ENCODE peak calls at places on chromosomes 7 and 10, in nine cellular contexts. C is lung; A is A549; Z is astrocyte; K is uterus; T is ovary; V is spleen; W is Caco-2; B is CD8-positive, alpha-beta memory T cell. M is an unnamed sample. For H3K4me1, the result is how much of the 10 kb centered on the place peaks cover.

GRCh38 chr7:75711634-75712494 is 26.9 kb downstream of the HIP1 start:
- DNase-seq in C (no peak), A (no peak), Z (peak), K (no peak), T (no peak), V (peak), W (no peak), B (no peak), M (no peak)

GRCh38 chr10:14608381-14609001 is 166.2 kb downstream of the FAM107B start:
- DNase-seq in C (no peak), A (no peak), Z (no peak), K (no peak), T (no peak), V (peak), W (no peak), B (no peak), M (no peak)

GRCh38 chr7:45927724-45928123 is 6.7 kb upstream of the IGFBP3 start:
- DNase-seq in C (no peak), A (no peak), Z (no peak), K (no peak), T (no peak), V (no peak), W (no peak), B (no peak), M (no peak)

GRCh38 chr7:117590191-117590590 is 110.4 kb downstream of the CFTR start:
- DNase-seq in C (no peak), A (no peak), Z (no peak), K (no peak), T (no peak), V (no peak), W (no peak), B (no peak), M (no peak)

GRCh38 chr7:13850185-13850752 is 139.2 kb downstream of the ETV1 start:
- DNase-seq in C (no peak), A (no peak), Z (peak), K (no peak), T (no peak), V (no peak), W (no peak), B (peak), M (peak)

GRCh38 chr10:101007915-101008822 is 8.6 kb downstream of the LZTS2 start:
- DNase-seq in C (no peak), A (no peak), Z (no peak), K (no peak), T (no peak), V (no peak), W (no peak), B (no peak), M (no peak)

GRCh38 chr7:29748286-29749099 is 57.8 kb upstream of the WIPF3 start:
- DNase-seq in C (no peak), A (peak), Z (peak), K (no peak), T (no peak), V (no peak), W (no peak), B (no peak), M (peak)

GRCh38 chr7:41164440-41164839 is 538.5 kb downstream of the INHBA start:
- DNase-seq in C (no peak), A (no peak), Z (peak), K (no peak), T (no peak), V (no peak), W (no peak), B (no peak), M (no peak)

GRCh38 chr7:81462672-81463071 is 307.2 kb downstream of the HGF start:
- DNase-seq in C (no peak), A (no peak), Z (peak), K (no peak), T (no peak), V (no peak), W (no peak), B (no peak), M (no peak)

GRCh38 chr7:35975851-35976454 is 175.1 kb downstream of the SEPTIN7 start:
- DNase-seq in C (peak), A (no peak), Z (peak), K (no peak), T (no peak), V (no peak), W (peak), B (peak), M (peak)

GRCh38 chr10:62467509-62467908 is 93.3 kb downstream of the ZNF365 start:
- DNase-seq in C (no peak), A (no peak), Z (peak), K (no peak), T (no peak), V (no peak), W (no peak), B (no peak), M (no peak)

GRCh38 chr7:144454256-144455039 is 51.0 kb upstream of the NOBOX start:
- DNase-seq in C (no peak), A (peak), Z (no peak), K (no peak), T (no peak), V (no peak), W (no peak), B (no peak), M (peak)

GRCh38 chr7:7237201-7237977 is 55.0 kb downstream of the C1GALT1 start:
- DNase-seq in C (no peak), A (no peak), Z (no peak), K (no peak), T (no peak), V (no peak), W (no peak), B (no peak), M (no peak)

GRCh38 chr10:62049815-62050626 is 148.5 kb downstream of the ARID5B start:
- DNase-seq in C (no peak), A (no peak), Z (no peak), K (no peak), T (no peak), V (no peak), W (no peak), B (no peak), M (no peak)

GRCh38 chr10:86795353-86795752 is 38.9 kb downstream of the BMPR1A start:
- DNase-seq in C (no peak), A (peak), Z (peak), K (no peak), T (no peak), V (no peak), W (no peak), B (no peak), M (no peak)

GRCh38 chr7:117098457-117098856 is 145.2 kb downstream of the ST7 start:
- DNase-seq in C (no peak), A (no peak), Z (peak), K (no peak), T (no peak), V (no peak), W (no peak), B (no peak), M (no peak)

GRCh38 chr7:132750530-132751281 is 174.4 kb upstream of the PLXNA4 start:
- DNase-seq in C (no peak), A (no peak), Z (peak), K (no peak), T (no peak), V (no peak), W (no peak), B (no peak), M (no peak)

GRCh38 chr7:42283553-42283952 is 46.5 kb upstream of the GLI3 start:
- DNase-seq in C (no peak), A (no peak), Z (no peak), K (no peak), T (no peak), V (no peak), W (no peak), B (no peak), M (no peak)

GRCh38 chr7:99372275-99373085 is 2.0 kb upstream of the ARPC1B start:
- DNase-seq in C (peak), A (no peak), Z (no peak), K (no peak), T (no peak), V (peak), W (peak), B (no peak), M (peak)

GRCh38 chr7:124429923-124430322 is 335.7 kb downstream of the GPR37 start:
- DNase-seq in C (no peak), A (no peak), Z (no peak), K (no peak), T (no peak), V (no peak), W (no peak), B (no peak), M (peak)
- H3K4me1 ChIP-seq in C (under half), A (under half), Z (under half), K (under half), T (under half), V (under half), W (under half), B (under half), M (under half)

GRCh38 chr7:50824882-50825281 is 42.2 kb upstream of the GRB10 start:
- DNase-seq in C (no peak), A (no peak), Z (no peak), K (no peak), T (no peak), V (no peak), W (no peak), B (no peak), M (no peak)
- H3K4me3 ChIP-seq in C (no peak), A (no peak), Z (no peak), K (no peak), T (no peak), V (no peak), W (no peak), B (no peak), M (no peak)

GRCh38 chr10:114117728-114118127 is 56.3 kb downstream of the CCDC186 start:
- DNase-seq in C (no peak), A (no peak), Z (no peak), K (no peak), T (no peak), V (no peak), W (no peak), B (no peak), M (no peak)
- H3K4me1 ChIP-seq in C (under half), A (under half), Z (under half), K (under half), T (under half), V (under half), W (under half), B (under half), M (under half)

GRCh38 chr10:132264306-132264950 is 43.3 kb downstream of the STK32C start:
- DNase-seq in C (no peak), A (no peak), Z (no peak), K (no peak), T (peak), V (peak), W (no peak), B (no peak), M (no peak)
- H3K4me3 ChIP-seq in C (no peak), A (no peak), Z (no peak), K (no peak), T (no peak), V (no peak), W (no peak), B (no peak), M (no peak)

M was measured in small intestine.